ENCODE peak calls at places on chromosome 9, in four cellular contexts. One of them, this sample, is unnamed.
A peak's percentile ranks its signal among the peaks of the same experiment; 100 is the strongest.

GRCh38 chr9:124381073-124381945 is 33.9 kb downstream of the PSMB7 start:
- DNase-seq in cardiac muscle cell: no peak
- DNase-seq in tibial artery: no peak
- DNase-seq in CD4-positive, alpha-beta T cell: no peak
- DNase-seq in this sample: no peak

GRCh38 chr9:90055226-90055625 is 450.4 kb downstream of the GADD45G start:
- DNase-seq in cardiac muscle cell: no peak
- DNase-seq in tibial artery: no peak
- DNase-seq in CD4-positive, alpha-beta T cell: no peak
- DNase-seq in this sample: no peak

GRCh38 chr9:130997395-130997684 is 11.6 kb upstream of the LAMC3 start:
- DNase-seq in cardiac muscle cell: no peak
- DNase-seq in tibial artery: no peak
- DNase-seq in CD4-positive, alpha-beta T cell: no peak
- DNase-seq in this sample: no peak

GRCh38 chr9:121399883-121400607 is 30.0 kb upstream of the STOM start:
- DNase-seq in cardiac muscle cell: peak; percentile 75
- DNase-seq in tibial artery: no peak
- DNase-seq in CD4-positive, alpha-beta T cell: no peak
- DNase-seq in this sample: no peak

GRCh38 chr9:123550797-123551196 is 194.8 kb downstream of the CRB2 start:
- DNase-seq in cardiac muscle cell: peak; percentile 63
- DNase-seq in tibial artery: no peak
- DNase-seq in CD4-positive, alpha-beta T cell: no peak
- DNase-seq in this sample: peak; percentile 64

GRCh38 chr9:127388856-127389238 is 8.1 kb upstream of the SLC2A8 start:
- DNase-seq in cardiac muscle cell: no peak
- DNase-seq in tibial artery: no peak
- DNase-seq in CD4-positive, alpha-beta T cell: no peak
- DNase-seq in this sample: no peak

GRCh38 chr9:120152295-120152694 is 427.7 kb downstream of the CDK5RAP2 start:
- DNase-seq in cardiac muscle cell: peak; percentile 28
- DNase-seq in tibial artery: no peak
- DNase-seq in CD4-positive, alpha-beta T cell: no peak
- DNase-seq in this sample: peak; percentile 98

GRCh38 chr9:120531683-120532300 is 48.2 kb downstream of the CDK5RAP2 start:
- DNase-seq in cardiac muscle cell: peak; percentile 45
- DNase-seq in tibial artery: no peak
- DNase-seq in CD4-positive, alpha-beta T cell: no peak
- DNase-seq in this sample: peak; percentile 44

GRCh38 chr9:86494644-86495081 is 140.5 kb upstream of the TUT7 start:
- DNase-seq in cardiac muscle cell: no peak
- DNase-seq in tibial artery: no peak
- DNase-seq in CD4-positive, alpha-beta T cell: no peak
- DNase-seq in this sample: no peak

GRCh38 chr9:111711548-111711947 is 50.1 kb downstream of the GNG10 start:
- DNase-seq in cardiac muscle cell: no peak
- DNase-seq in tibial artery: no peak
- DNase-seq in CD4-positive, alpha-beta T cell: no peak
- DNase-seq in this sample: no peak

GRCh38 chr9:136081826-136082495 is 13.1 kb downstream of the NACC2 start:
- DNase-seq in cardiac muscle cell: no peak
- DNase-seq in tibial artery: peak; percentile 53
- DNase-seq in CD4-positive, alpha-beta T cell: no peak
- DNase-seq in this sample: no peak

GRCh38 chr9:15509931-15510788 is 610 bp downstream of the PSIP1 start:
- DNase-seq in cardiac muscle cell: peak; percentile 48
- DNase-seq in tibial artery: peak; percentile 72
- DNase-seq in CD4-positive, alpha-beta T cell: peak; percentile 59
- DNase-seq in this sample: peak; percentile 76

GRCh38 chr9:38228331-38229122 is 159.5 kb upstream of the SHB start:
- DNase-seq in cardiac muscle cell: no peak
- DNase-seq in tibial artery: no peak
- DNase-seq in CD4-positive, alpha-beta T cell: no peak
- DNase-seq in this sample: no peak

GRCh38 chr9:112699230-112699629 is 18.7 kb downstream of the INIP start:
- DNase-seq in cardiac muscle cell: no peak
- DNase-seq in tibial artery: no peak
- DNase-seq in CD4-positive, alpha-beta T cell: no peak
- DNase-seq in this sample: no peak

GRCh38 chr9:127786773-127787123 is 914 bp downstream of the CDK9 start:
- DNase-seq in cardiac muscle cell: no peak
- DNase-seq in tibial artery: no peak
- DNase-seq in CD4-positive, alpha-beta T cell: no peak
- DNase-seq in this sample: no peak

GRCh38 chr9:122131401-122131921 is 28.1 kb downstream of the NDUFA8 start:
- DNase-seq in cardiac muscle cell: peak; percentile 46
- DNase-seq in tibial artery: no peak
- DNase-seq in CD4-positive, alpha-beta T cell: no peak
- DNase-seq in this sample: no peak

GRCh38 chr9:86809968-86810367 is 137.3 kb downstream of the GAS1 start:
- DNase-seq in cardiac muscle cell: no peak
- DNase-seq in tibial artery: no peak
- DNase-seq in CD4-positive, alpha-beta T cell: no peak
- DNase-seq in this sample: no peak

GRCh38 chr9:104494808-104495207 is 9.3 kb upstream of the OR13F1 start:
- DNase-seq in cardiac muscle cell: peak; percentile 2
- DNase-seq in tibial artery: no peak
- DNase-seq in CD4-positive, alpha-beta T cell: no peak
- DNase-seq in this sample: no peak

GRCh38 chr9:2317591-2317990 is 302.4 kb downstream of the SMARCA2 start:
- DNase-seq in cardiac muscle cell: no peak
- DNase-seq in tibial artery: no peak
- DNase-seq in CD4-positive, alpha-beta T cell: no peak
- DNase-seq in this sample: no peak

GRCh38 chr9:97857603-97858392 is 4.8 kb downstream of the FOXE1 start:
- DNase-seq in cardiac muscle cell: no peak
- DNase-seq in tibial artery: no peak
- DNase-seq in CD4-positive, alpha-beta T cell: no peak
- DNase-seq in this sample: no peak

GRCh38 chr9:104093162-104093561 is 947 bp upstream of the SMC2 start:
- DNase-seq in cardiac muscle cell: no peak
- DNase-seq in tibial artery: no peak
- DNase-seq in CD4-positive, alpha-beta T cell: no peak
- DNase-seq in this sample: peak; percentile 29

GRCh38 chr9:99826579-99826978 is 4.9 kb downstream of the NR4A3 start:
- DNase-seq in cardiac muscle cell: no peak
- DNase-seq in tibial artery: no peak
- DNase-seq in CD4-positive, alpha-beta T cell: no peak
- DNase-seq in this sample: no peak

GRCh38 chr9:108603141-108603540 is 252.6 kb downstream of the ACTL7B start:
- DNase-seq in cardiac muscle cell: no peak
- DNase-seq in tibial artery: no peak
- DNase-seq in CD4-positive, alpha-beta T cell: no peak
- DNase-seq in this sample: no peak

GRCh38 chr9:89750117-89750551 is 145.3 kb downstream of the GADD45G start:
- DNase-seq in cardiac muscle cell: no peak
- DNase-seq in tibial artery: no peak
- DNase-seq in CD4-positive, alpha-beta T cell: no peak
- DNase-seq in this sample: peak; percentile 76

GRCh38 chr9:7186175-7186574 is 428.4 kb downstream of the KDM4C start:
- DNase-seq in cardiac muscle cell: no peak
- DNase-seq in tibial artery: no peak
- DNase-seq in CD4-positive, alpha-beta T cell: no peak
- DNase-seq in this sample: no peak

GRCh38 chr9:83007521-83008300 is 55.2 kb downstream of the RASEF start:
- DNase-seq in cardiac muscle cell: no peak
- DNase-seq in tibial artery: no peak
- DNase-seq in CD4-positive, alpha-beta T cell: no peak
- DNase-seq in this sample: no peak

GRCh38 chr9:129340427-129341196 is 162.6 kb upstream of the IER5L start:
- DNase-seq in cardiac muscle cell: no peak
- DNase-seq in tibial artery: no peak
- DNase-seq in CD4-positive, alpha-beta T cell: no peak
- DNase-seq in this sample: no peak
- H3K27ac ChIP-seq in cardiac muscle cell: peak overlapping the region; percentile 50
- H3K27ac ChIP-seq in tibial artery: no peak overlapping the region
- H3K27ac ChIP-seq in CD4-positive, alpha-beta T cell: no peak overlapping the region
- H3K27ac ChIP-seq in this sample: no peak overlapping the region

GRCh38 chr9:110635589-110635988 is 33.0 kb upstream of the MUSK start:
- DNase-seq in cardiac muscle cell: no peak
- DNase-seq in tibial artery: no peak
- DNase-seq in CD4-positive, alpha-beta T cell: no peak
- DNase-seq in this sample: no peak
- TF ChIP-seq CTCF in cardiac muscle cell: no peak
- TF ChIP-seq CTCF in tibial artery: no peak
- TF ChIP-seq CTCF in CD4-positive, alpha-beta T cell: no peak
- TF ChIP-seq CTCF in this sample: no peak

GRCh38 chr9:133163559-133164208 is at the start of gene GBGT1:
- DNase-seq in cardiac muscle cell: peak; percentile 64
- DNase-seq in tibial artery: peak; percentile 83
- DNase-seq in CD4-positive, alpha-beta T cell: peak; percentile 24
- DNase-seq in this sample: no peak
- H3K27ac ChIP-seq in cardiac muscle cell: no peak within 1 kb of the TSS
- H3K27ac ChIP-seq in tibial artery: peak within 1 kb of the TSS; percentile 64
- H3K27ac ChIP-seq in CD4-positive, alpha-beta T cell: no peak within 1 kb of the TSS
- H3K27ac ChIP-seq in this sample: no peak within 1 kb of the TSS

DNA sequence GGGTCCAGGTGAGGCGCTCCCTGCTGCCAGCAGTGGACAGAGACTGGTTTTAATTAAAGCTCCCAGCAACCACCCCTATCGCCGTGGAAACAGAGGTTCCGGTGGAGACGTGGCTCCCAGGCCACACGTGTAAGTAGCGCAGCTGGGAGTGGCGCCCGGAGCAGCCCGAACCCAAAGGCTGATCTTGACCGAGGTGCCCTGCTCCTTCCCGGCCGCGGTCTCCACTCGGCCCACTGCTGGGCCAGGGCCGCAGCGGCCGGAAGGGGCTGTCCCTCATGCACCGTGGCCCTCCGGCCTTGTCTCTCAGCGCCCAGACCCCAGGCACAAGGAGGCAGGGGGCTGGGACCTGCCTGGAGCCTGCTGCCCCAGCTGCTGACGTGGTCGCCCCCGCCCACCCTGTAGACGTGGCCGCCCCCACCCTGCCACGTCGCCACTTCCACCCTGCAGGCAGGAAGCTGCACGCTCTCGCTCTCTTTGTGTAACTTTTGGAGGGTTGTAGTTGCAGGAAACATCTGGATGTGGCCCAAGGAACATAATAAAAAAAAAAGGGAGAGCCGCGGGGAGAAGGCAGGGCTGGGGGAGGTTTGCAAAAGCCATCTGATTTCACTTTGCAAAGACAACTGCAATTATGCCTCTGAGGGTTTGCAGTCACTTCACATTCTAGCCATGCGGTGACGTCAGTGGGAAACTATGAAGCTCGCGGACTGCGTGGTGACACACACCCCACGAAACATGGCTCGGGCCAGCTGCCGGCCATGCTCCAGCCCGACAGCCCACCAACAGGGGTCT is 129.9 kb downstream of the RXRA start:
- DNase-seq in cardiac muscle cell: no peak
- DNase-seq in tibial artery: peak; percentile 93
- DNase-seq in CD4-positive, alpha-beta T cell: peak; percentile 66
- DNase-seq in this sample: no peak
- TF ChIP-seq CTCF in cardiac muscle cell: peak; percentile 17
- TF ChIP-seq CTCF in tibial artery: peak; percentile 16
- TF ChIP-seq CTCF in CD4-positive, alpha-beta T cell: no peak
- TF ChIP-seq CTCF in this sample: peak; percentile 4

This sample was measured in WERI-Rb-1.